ENCODE peak calls at places on chromosomes 13 and 19, in five cellular contexts. G, D, P, U and J are unnamed samples.

GRCh38 chr19:3837922-3838321 is 30.9 kb downstream of the ZFR2 start:
- DNase-seq in G (no peak), P (no peak), D (no peak), U (no peak), J (no peak)

GRCh38 chr13:76210262-76210661 is 574.1 kb downstream of the LMO7 start:
- DNase-seq in D (no peak), P (no peak), U (no peak), G (no peak), J (no peak)

GRCh38 chr19:5804516-5805464 is at the start of gene NRTN:
- DNase-seq in G (peak; percentile 58), U (peak; percentile 86), D (peak; percentile 82), P (peak; percentile 11), J (peak; percentile 79)

GRCh38 chr13:99577934-99578917 is 77.0 kb downstream of the TM9SF2 start:
- DNase-seq in P (no peak), D (no peak), U (no peak), G (no peak), J (no peak)

GRCh38 chr19:54462713-54463530 is 656 bp downstream of the LENG9 start:
- DNase-seq in U (no peak), P (no peak), G (peak; percentile 73), D (peak; percentile 57), J (peak; percentile 70)

GRCh38 chr13:112940236-112940635 is 28.8 kb upstream of the MCF2L start:
- DNase-seq in P (no peak), U (no peak), D (peak; percentile 83), G (no peak), J (peak; percentile 67)

GRCh38 chr13:38661276-38661675 is 25.6 kb upstream of the FREM2 start:
- DNase-seq in U (no peak), G (no peak), P (no peak), D (no peak), J (no peak)

GRCh38 chr13:110758195-110758594 is 44.7 kb downstream of the ING1 start:
- DNase-seq in D (no peak), P (no peak), U (no peak), G (no peak), J (no peak)

GRCh38 chr19:12996542-12997094 is 1.3 kb downstream of the NFIX start:
- DNase-seq in D (peak; percentile 52), G (no peak), P (no peak), U (no peak), J (no peak)

GRCh38 chr13:19985219-19985556 is 26.7 kb downstream of the ZMYM2 start:
- DNase-seq in P (no peak), G (no peak), U (no peak), D (no peak), J (no peak)

GRCh38 chr13:109783815-109784589 is 2.4 kb downstream of the IRS2 start:
- DNase-seq in P (no peak), D (peak; percentile 53), G (no peak), U (no peak), J (peak; percentile 63)

GRCh38 chr19:47267350-47267759 is 7.3 kb upstream of the INAFM1 start:
- DNase-seq in P (no peak), G (no peak), U (no peak), D (no peak), J (no peak)

GRCh38 chr13:76884571-76885202 is 1.5 kb downstream of the KCTD12 start:
- DNase-seq in P (no peak), D (peak; percentile 18), G (no peak), U (no peak), J (no peak)

GRCh38 chr19:32318884-32319520 is 26.4 kb upstream of the ZNF507 start:
- DNase-seq in G (peak; percentile 12), D (peak; percentile 64), U (no peak), P (no peak), J (no peak)

GRCh38 chr13:37403776-37404497 is 194.6 kb downstream of the POSTN start:
- DNase-seq in P (no peak), U (no peak), G (no peak), D (no peak), J (no peak)

GRCh38 chr13:110875243-110875642 is 39.6 kb downstream of the ANKRD10 start:
- DNase-seq in G (no peak), D (no peak), P (no peak), U (no peak), J (no peak)

GRCh38 chr19:48987323-48987722 is 5.8 kb downstream of the GYS1 start:
- DNase-seq in D (no peak), P (no peak), G (no peak), U (no peak), J (no peak)

GRCh38 chr19:8392017-8392591 is 1.9 kb downstream of the RAB11B start:
- DNase-seq in P (no peak), U (no peak), G (no peak), D (peak; percentile 57), J (no peak)

GRCh38 chr19:29170554-29170953 is 42.4 kb downstream of the UQCRFS1 start:
- DNase-seq in D (no peak), U (no peak), G (no peak), P (no peak), J (no peak)

GRCh38 chr13:41085961-41086360 is 24.7 kb downstream of the WBP4 start:
- DNase-seq in P (no peak), U (no peak), G (no peak), D (no peak), J (no peak)

GRCh38 chr19:58562126-58563033 is 4.0 kb upstream of the UBE2M start:
- DNase-seq in P (no peak), D (peak; percentile 60), U (no peak), G (peak; percentile 56), J (peak; percentile 51)

GRCh38 chr19:48372904-48373303 is 8.7 kb downstream of the SYNGR4 start:
- DNase-seq in P (no peak), D (peak; percentile 30), G (no peak), U (no peak), J (peak; percentile 53)

GRCh38 chr19:33519416-33519815 is 2.2 kb downstream of the PEPD start:
- DNase-seq in U (no peak), P (no peak), G (no peak), D (no peak), J (no peak)

GRCh38 chr13:21240586-21240985 is 64.1 kb downstream of the MRPL57 start:
- DNase-seq in P (no peak), G (no peak), D (no peak), U (no peak), J (no peak)

GRCh38 chr19:728011-728410 is 19.3 kb downstream of the PALM start:
- DNase-seq in P (no peak), D (no peak), U (no peak), G (no peak), J (peak; percentile 75)

GRCh38 chr13:100392709-100393630 is 195.6 kb downstream of the GGACT start:
- DNase-seq in D (no peak), U (no peak), G (peak; percentile 69), P (peak; percentile 3), J (peak; percentile 48)

GRCh38 chr19:991174-991931 is 7.2 kb downstream of the WDR18 start:
- DNase-seq in G (peak; percentile 81), U (no peak), D (peak; percentile 88), P (peak; percentile 24), J (peak; percentile 93)

GRCh38 chr19:944171-944567 is 18.3 kb downstream of the ARID3A start:
- DNase-seq in G (no peak), U (no peak), P (no peak), D (peak; percentile 90), J (peak; percentile 93)

GRCh38 chr19:45752639-45753038 is 16.4 kb downstream of the SIX5 start:
- DNase-seq in G (no peak), U (no peak), P (no peak), D (no peak), J (no peak)